ENCODE peak calls at places on chromosomes 1 and 21, in eight cellular contexts. Q is CD8-positive, alpha-beta T cell; H is IMR-90; Y is prostate gland; A is cardiac muscle cell; N is right atrium auricular region; L is small intestine; P is left ventricle myocardium inferior. F is an unnamed sample.
A peak's percentile ranks its signal among the peaks of the same experiment; 100 is the strongest.

GRCh38 chr1:40658895-40659648 is 6.4 kb downstream of the RIMS3 start:
- DNase-seq in N (no peak), L (no peak), Q (no peak), H (no peak), Y (no peak), A (no peak), P (no peak), F (no peak)

GRCh38 chr1:110002695-110003094 is 18.1 kb downstream of the AHCYL1 start:
- DNase-seq in Q (no peak), A (no peak), H (no peak), P (no peak), N (no peak), L (no peak), Y (no peak), F (no peak)

GRCh38 chr1:154466879-154467767 is 34.9 kb upstream of the TDRD10 start:
- DNase-seq in A (no peak), L (no peak), Q (no peak), P (no peak), Y (no peak), N (no peak), H (no peak), F (no peak)

GRCh38 chr1:203652718-203653461 is 26.3 kb downstream of the ATP2B4 start:
- DNase-seq in L (peak; percentile 49), A (no peak), Y (no peak), P (no peak), N (no peak), Q (peak; percentile 28), H (no peak), F (no peak)

GRCh38 chr1:198892065-198892464 is 253.2 kb downstream of the PTPRC start:
- DNase-seq in N (no peak), Y (no peak), Q (no peak), A (peak; percentile 82), H (peak; percentile 81), P (no peak), L (no peak), F (no peak)

GRCh38 chr1:86913399-86913895 is 479 bp downstream of the SELENOF start:
- DNase-seq in N (no peak), A (peak; percentile 52), L (peak; percentile 42), P (no peak), Q (peak; percentile 55), H (peak; percentile 48), Y (no peak), F (peak; percentile 34)

GRCh38 chr1:207752456-207753132 is 740 bp downstream of the CD46 start:
- DNase-seq in N (no peak), H (peak; percentile 13), Q (no peak), L (peak; percentile 86), P (no peak), A (peak; percentile 12), Y (no peak), F (peak; percentile 90)

GRCh38 chr1:213988639-213989070 is 882 bp downstream of the PROX1 start:
- DNase-seq in N (no peak), H (no peak), A (no peak), P (no peak), Q (no peak), Y (no peak), L (peak; percentile 27), F (no peak)

GRCh38 chr1:201216395-201217085 is 25.9 kb downstream of the IGFN1 start:
- DNase-seq in Y (no peak), L (no peak), Q (no peak), N (peak; percentile 11), A (no peak), H (no peak), P (no peak), F (no peak)

GRCh38 chr1:226640737-226641136 is 92.2 kb downstream of the STUM start:
- DNase-seq in Y (no peak), H (no peak), A (no peak), P (no peak), N (no peak), L (no peak), Q (no peak), F (no peak)

GRCh38 chr21:36481639-36482038 is 1.7 kb upstream of the CLDN14 start:
- DNase-seq in P (no peak), Y (no peak), N (no peak), Q (no peak), H (no peak), L (peak; percentile 27), A (no peak), F (peak; percentile 78)

GRCh38 chr21:23861908-23862504 is 1745.3 kb downstream of the MRPL39 start:
- DNase-seq in L (no peak), Y (no peak), H (no peak), Q (no peak), N (no peak), P (no peak), A (no peak), F (no peak)

GRCh38 chr1:167524651-167525050 is 6.3 kb upstream of the CD247 start:
- DNase-seq in A (no peak), P (no peak), L (no peak), H (no peak), N (no peak), Q (no peak), Y (no peak), F (no peak)

GRCh38 chr1:66940968-66941367 is 16.2 kb downstream of the MIER1 start:
- DNase-seq in Y (no peak), P (no peak), L (peak; percentile 62), H (peak; percentile 73), Q (no peak), A (peak; percentile 36), N (no peak), F (no peak)

DNA sequence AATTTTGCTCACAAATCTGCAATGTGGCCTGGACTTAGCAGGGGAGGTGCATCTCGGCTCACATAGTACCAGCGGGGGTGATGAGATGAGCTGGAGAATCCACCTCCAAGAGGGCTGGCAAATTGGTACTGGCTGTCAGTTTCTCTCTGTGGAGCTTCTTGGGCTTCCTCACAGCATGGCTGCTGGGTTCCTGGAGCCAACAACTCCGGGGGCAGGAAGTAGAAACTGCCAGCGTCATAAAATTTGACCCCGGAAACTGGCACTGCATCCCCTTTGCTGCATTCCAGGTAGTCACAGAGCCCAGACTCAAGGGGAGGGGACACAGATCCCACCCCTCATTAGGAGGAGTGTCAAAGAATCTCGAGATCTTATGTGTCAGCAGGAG is 17.0 kb upstream of the TNFRSF1B start:
- DNase-seq in H (no peak), N (no peak), L (no peak), A (no peak), Q (no peak), P (no peak), Y (no peak), F (no peak)
- H3K4me3 ChIP-seq in H (no peak overlapping the region), N (no peak overlapping the region), L (no peak overlapping the region), A (no peak overlapping the region), Q (peak overlapping the region; percentile 4), P (no peak overlapping the region), Y (no peak overlapping the region), F (no peak overlapping the region)

DNA sequence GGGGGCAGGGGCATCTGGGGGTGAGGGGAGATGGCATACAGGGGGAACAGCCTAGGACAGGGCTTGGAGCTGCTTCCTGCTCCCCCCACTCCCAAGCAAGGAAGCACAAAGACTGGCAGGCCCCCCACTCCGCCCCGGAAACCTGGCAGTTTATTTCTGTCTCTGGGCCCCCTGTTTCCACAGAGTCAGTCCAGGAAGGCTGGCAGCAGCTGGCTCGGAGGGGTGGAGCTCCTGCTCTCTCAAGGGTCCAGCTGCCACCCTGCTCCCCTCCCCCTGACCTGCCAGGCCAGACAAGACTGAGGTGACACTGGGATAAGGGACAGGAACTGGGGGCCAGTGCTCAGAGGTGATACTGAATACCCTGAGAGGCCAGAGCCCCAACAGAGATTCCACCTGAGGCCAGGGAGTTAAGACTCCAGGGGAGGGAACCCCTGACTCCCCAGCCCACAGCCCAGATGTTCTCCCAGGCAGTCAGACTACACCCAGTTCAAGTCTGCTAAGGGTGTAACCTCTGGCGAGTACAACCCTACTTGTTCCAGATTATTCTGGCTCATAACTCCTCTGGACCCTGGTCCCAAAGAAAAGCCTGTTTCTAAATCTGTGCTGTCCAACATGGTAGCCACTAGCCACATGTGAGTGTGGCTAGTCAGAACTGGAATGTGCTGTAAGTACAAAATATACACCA is 26.3 kb downstream of the AHDC1 start:
- DNase-seq in Y (no peak), P (peak; percentile 35), L (no peak), Q (no peak), N (peak; percentile 60), H (no peak), A (no peak), F (no peak)
- H3K27ac ChIP-seq in Y (peak overlapping the region; percentile 6), P (peak overlapping the region; percentile 97), L (no peak overlapping the region), Q (no peak overlapping the region), N (peak overlapping the region; percentile 96), H (no peak overlapping the region), A (peak overlapping the region; percentile 95), F (no peak overlapping the region)

GRCh38 chr1:2949966-2950925 is 71.0 kb upstream of the ACTRT2 start:
- DNase-seq in L (no peak), N (no peak), Y (no peak), A (no peak), P (peak; percentile 2), Q (no peak), H (no peak), F (no peak)

GRCh38 chr1:2948001-2948750 is 73.1 kb upstream of the ACTRT2 start:
- DNase-seq in Q (no peak), A (no peak), N (no peak), L (no peak), P (no peak), Y (no peak), H (no peak), F (no peak)

GRCh38 chr1:2946999-2947650 is 74.1 kb upstream of the ACTRT2 start:
- DNase-seq in L (no peak), N (no peak), Y (no peak), Q (no peak), P (no peak), H (no peak), A (no peak), F (peak; percentile 11)

GRCh38 chr1:2950926-2951305 is 70.4 kb upstream of the ACTRT2 start:
- DNase-seq in L (no peak), Q (no peak), P (peak; percentile 2), N (no peak), H (no peak), Y (no peak), A (no peak), F (no peak)

DNA sequence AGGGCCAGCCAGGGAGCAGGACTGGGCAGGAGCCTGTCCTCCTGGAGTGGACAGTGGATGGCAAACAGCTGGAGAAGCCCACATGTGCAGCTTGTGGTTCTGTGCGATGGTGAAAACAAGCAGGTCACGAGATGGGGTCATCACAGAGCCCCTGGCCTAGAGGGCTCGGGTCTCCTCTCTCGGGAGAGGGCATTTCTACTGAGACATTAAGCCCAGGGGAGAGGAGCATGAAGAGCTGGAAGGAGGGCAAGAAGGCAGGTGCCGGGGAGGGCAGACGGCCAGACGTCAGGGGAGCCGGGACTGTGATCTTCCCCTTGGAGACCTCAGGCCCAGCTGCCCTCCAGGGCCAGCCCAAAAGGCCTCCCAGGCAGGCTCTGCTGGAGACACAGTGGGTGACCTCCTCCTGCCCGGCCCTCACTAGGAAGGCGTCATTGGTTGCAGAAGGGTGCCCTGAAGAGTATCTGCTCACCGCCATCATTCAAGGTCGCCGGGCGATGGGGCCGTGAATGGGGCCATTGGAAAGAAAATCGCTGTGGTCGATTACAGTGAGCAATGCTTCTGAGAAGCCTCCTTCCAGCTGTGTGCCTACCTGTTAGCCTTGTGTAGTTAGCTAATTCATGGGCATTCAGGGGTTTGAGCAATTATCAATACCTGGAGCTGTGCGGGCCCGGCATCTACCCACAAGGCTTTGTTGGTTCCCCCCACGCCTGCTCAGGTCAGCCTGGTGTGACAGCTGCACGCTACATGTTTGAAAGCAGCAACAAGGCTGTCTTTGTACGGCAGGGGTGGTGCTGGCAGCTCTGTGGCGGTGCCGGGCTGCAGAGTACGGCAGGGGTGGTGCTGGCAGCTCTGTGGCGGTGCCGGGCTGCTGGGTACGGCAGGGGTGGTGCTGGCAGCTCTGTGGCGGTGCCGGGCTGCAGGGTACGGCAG is 72.3 kb upstream of the ACTRT2 start:
- DNase-seq in A (no peak), N (no peak), Y (no peak), Q (no peak), H (no peak), L (no peak), P (peak; percentile 8), F (no peak)
- H3K4me1 ChIP-seq in A (no peaks in the 10 kb centered on the region), N (no peaks in the 10 kb centered on the region), Y (no peaks in the 10 kb centered on the region), Q (no peaks in the 10 kb centered on the region), H (no peaks in the 10 kb centered on the region), L (no peaks in the 10 kb centered on the region), P (peaks cover 8% of the 10 kb centered on the region), F (no peaks in the 10 kb centered on the region)

GRCh38 chr1:7491089-7491817 is 279.8 kb upstream of the VAMP3 start:
- DNase-seq in A (peak; percentile 63), P (no peak), Q (no peak), N (no peak), H (peak; percentile 77), L (peak; percentile 51), Y (no peak), F (no peak)
- H3K4me3 ChIP-seq in A (no peak overlapping the region), P (peak overlapping the region; percentile 17), Q (no peak overlapping the region), N (no peak overlapping the region), H (no peak overlapping the region), L (no peak overlapping the region), Y (no peak overlapping the region), F (no peak overlapping the region)

F was measured in right lobe of liver.